ENCODE peak calls at places on chromosome 14, in five cellular contexts. H is NCI-H1436, W is tibial artery, S is H54, R is HT1080. A is an unnamed sample.

GRCh38 chr14:61150851-61151250 is 130.3 kb downstream of the TMEM30B start:
- DNase-seq in H (no peak), W (no peak), S (no peak), R (no peak), A (no peak)

GRCh38 chr14:105108516-105108864 is 43.3 kb upstream of the GPR132 start:
- DNase-seq in H (no peak), W (no peak), S (no peak), R (no peak), A (no peak)

GRCh38 chr14:20427231-20428009 is 8.5 kb downstream of the KLHL33 start:
- DNase-seq in H (no peak), W (no peak), S (peak), R (peak), A (peak)

GRCh38 chr14:105067140-105067968 is 2.1 kb upstream of the GPR132 start:
- DNase-seq in H (no peak), W (no peak), S (peak), R (peak), A (no peak)

GRCh38 chr14:74858022-74858421 is 17.9 kb downstream of the PROX2 start:
- DNase-seq in H (no peak), W (no peak), S (no peak), R (no peak), A (no peak)

GRCh38 chr14:103362780-103363179 is 22.4 kb upstream of the MARK3 start:
- DNase-seq in H (no peak), W (no peak), S (no peak), R (peak), A (peak)

GRCh38 chr14:56555921-56556570 is 23.6 kb upstream of the TMEM260 start:
- DNase-seq in H (peak), W (no peak), S (no peak), R (no peak), A (peak)

GRCh38 chr14:99757331-99758070 is 35.7 kb upstream of the EML1 start:
- DNase-seq in H (no peak), W (peak), S (no peak), R (peak), A (peak)

GRCh38 chr14:102140027-102140749 is 491 bp downstream of the WDR20 start:
- DNase-seq in H (no peak), W (peak), S (peak), R (peak), A (no peak)

GRCh38 chr14:34436118-34436905 is 25.7 kb downstream of the SPTSSA start:
- DNase-seq in H (no peak), W (no peak), S (no peak), R (peak), A (no peak)

GRCh38 chr14:59265808-59266207 is 77.3 kb downstream of the DAAM1 start:
- DNase-seq in H (no peak), W (no peak), S (no peak), R (peak), A (no peak)

GRCh38 chr14:63432228-63432627 is 110.9 kb downstream of the PPP2R5E start:
- DNase-seq in H (peak), W (no peak), S (no peak), R (no peak), A (no peak)

GRCh38 chr14:29724991-29725390 is 202.7 kb downstream of the PRKD1 start:
- DNase-seq in H (peak), W (no peak), S (no peak), R (no peak), A (no peak)

GRCh38 chr14:33646692-33647260 is 304.1 kb downstream of the EGLN3 start:
- DNase-seq in H (no peak), W (no peak), S (no peak), R (peak), A (no peak)

GRCh38 chr14:75371297-75371696 is 56.5 kb upstream of the JDP2 start:
- DNase-seq in H (no peak), W (no peak), S (no peak), R (no peak), A (no peak)

GRCh38 chr14:64209428-64210165 is 84.6 kb downstream of the ESR2 start:
- DNase-seq in H (no peak), W (no peak), S (no peak), R (no peak), A (no peak)

GRCh38 chr14:34331728-34332623 is 130.1 kb downstream of the SPTSSA start:
- DNase-seq in H (peak), W (peak), S (peak), R (peak), A (peak)

GRCh38 chr14:100844082-100844408 is 18.1 kb downstream of the MEG3 start:
- DNase-seq in H (no peak), W (no peak), S (no peak), R (no peak), A (no peak)

GRCh38 chr14:104551851-104552737 is 27.5 kb upstream of the C14orf180 start:
- DNase-seq in H (no peak), W (no peak), S (no peak), R (no peak), A (no peak)

GRCh38 chr14:96280104-96280503 is 24.1 kb downstream of the BDKRB1 start:
- DNase-seq in H (no peak), W (no peak), S (no peak), R (no peak), A (no peak)

GRCh38 chr14:76786556-76786955 is 25.3 kb downstream of the VASH1 start:
- DNase-seq in H (no peak), W (no peak), S (no peak), R (no peak), A (no peak)

GRCh38 chr14:74860899-74861733 is 14.8 kb downstream of the PROX2 start:
- DNase-seq in H (peak), W (peak), S (peak), R (peak), A (peak)

GRCh38 chr14:54330876-54331275 is 65.9 kb upstream of the CDKN3 start:
- DNase-seq in H (no peak), W (no peak), S (no peak), R (no peak), A (no peak)

GRCh38 chr14:56216631-56217379 is 98.6 kb downstream of the PELI2 start:
- DNase-seq in H (peak), W (peak), S (no peak), R (no peak), A (no peak)

GRCh38 chr14:71733210-71733883 is 198.9 kb upstream of the RGS6 start:
- DNase-seq in H (no peak), W (no peak), S (no peak), R (peak), A (no peak)

GRCh38 chr14:98138666-98139065 is 1133.3 kb downstream of the BCL11B start:
- DNase-seq in H (peak), W (no peak), S (peak), R (peak), A (peak)

GRCh38 chr14:100804558-100805309 is 21.2 kb upstream of the MEG3 start:
- DNase-seq in H (no peak), W (no peak), S (no peak), R (no peak), A (no peak)

GRCh38 chr14:55133416-55133815 is 4.4 kb downstream of the LGALS3 start:
- DNase-seq in H (no peak), W (no peak), S (no peak), R (no peak), A (peak)

GRCh38 chr14:50012644-50013043 is 103.7 kb downstream of the VCPKMT start:
- DNase-seq in H (no peak), W (no peak), S (no peak), R (no peak), A (no peak)

GRCh38 chr14:70770490-70770889 is 38.8 kb downstream of the MAP3K9 start:
- DNase-seq in H (no peak), W (no peak), S (no peak), R (no peak), A (peak)

GRCh38 chr14:51735851-51736250 is 84.1 kb downstream of the FRMD6 start:
- DNase-seq in H (no peak), W (no peak), S (no peak), R (no peak), A (no peak)

GRCh38 chr14:93430889-93431670 is at the start of gene UNC79:
- DNase-seq in H (peak), W (no peak), S (no peak), R (no peak), A (no peak)

GRCh38 chr14:94654071-94654974 is 42.1 kb downstream of the SERPINA3 start:
- DNase-seq in H (no peak), W (no peak), S (no peak), R (no peak), A (no peak)

GRCh38 chr14:68960123-68960522 is 19.0 kb downstream of the ACTN1 start:
- DNase-seq in H (no peak), W (no peak), S (no peak), R (no peak), A (no peak)